ENCODE peak calls at places on chromosome 10, in four cellular contexts. X is HepG2, N is K562, P is GM12878. Q is an unnamed sample.

GRCh38 chr10:47425813-47426419 is 41.8 kb upstream of the ZNF488 start:
- DNase-seq in N (no peak), X (no peak), P (no peak), Q (no peak)

GRCh38 chr10:69389827-69390490 is 26.8 kb downstream of the TACR2 start:
- DNase-seq in P (no peak), N (peak), X (no peak), Q (peak)

GRCh38 chr10:110510730-110511129 is 13.0 kb downstream of the DUSP5 start:
- DNase-seq in X (no peak), P (no peak), N (no peak), Q (no peak)

GRCh38 chr10:74194545-74194944 is 43.5 kb downstream of the ADK start:
- DNase-seq in X (no peak), P (no peak), N (no peak), Q (no peak)

GRCh38 chr10:25745976-25746375 is 188.1 kb upstream of the MYO3A start:
- DNase-seq in N (no peak), P (no peak), X (no peak), Q (no peak)

GRCh38 chr10:132721725-132722124 is 64.2 kb downstream of the NKX6-2 start:
- DNase-seq in P (no peak), X (no peak), N (no peak), Q (no peak)

GRCh38 chr10:10830316-10831061 is 187.2 kb upstream of the CELF2 start:
- DNase-seq in X (no peak), N (no peak), P (no peak), Q (no peak)

GRCh38 chr10:45399113-45399512 is 25.1 kb downstream of the ALOX5 start:
- DNase-seq in N (no peak), P (no peak), X (no peak), Q (no peak)

GRCh38 chr10:129741978-129742741 is 221.9 kb downstream of the EBF3 start:
- DNase-seq in N (no peak), X (no peak), P (no peak), Q (no peak)

GRCh38 chr10:25556457-25556856 is 377.6 kb upstream of the MYO3A start:
- DNase-seq in X (no peak), P (no peak), N (peak), Q (no peak)

GRCh38 chr10:19620867-19621266 is 195.4 kb upstream of the PLXDC2 start:
- DNase-seq in X (no peak), P (no peak), N (no peak), Q (no peak)

DNA sequence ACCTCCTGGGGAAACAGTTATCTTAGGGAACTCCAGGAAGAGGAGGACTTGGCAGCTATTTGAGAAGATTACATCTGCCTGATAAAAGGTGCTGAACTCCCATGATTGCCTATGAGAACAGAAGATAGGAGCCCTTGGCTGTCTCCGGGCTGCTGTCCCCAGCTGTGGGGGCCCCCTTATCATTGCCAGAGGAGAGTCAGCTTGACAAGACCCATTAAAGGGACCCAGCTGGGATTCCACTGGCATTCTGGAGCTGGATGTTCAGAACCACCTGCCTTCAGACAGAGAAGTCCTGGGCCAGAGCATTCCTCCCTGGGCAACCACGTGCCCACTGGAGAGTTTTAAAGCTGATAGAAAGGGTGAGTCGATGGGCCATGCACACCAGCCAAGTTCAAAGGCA is 330.3 kb upstream of the ZMIZ1 start:
- DNase-seq in P (no peak), N (no peak), X (no peak), Q (no peak)
- TF ChIP-seq CHD4 in P (no peak), N (no peak), X (no peak), Q (no peak)

GRCh38 chr10:31604141-31604540 is 285.1 kb downstream of the ZEB1 start:
- DNase-seq in N (no peak), X (no peak), P (no peak), Q (no peak)

GRCh38 chr10:31604646-31605170 is 285.7 kb downstream of the ZEB1 start:
- DNase-seq in N (no peak), X (no peak), P (no peak), Q (no peak)

GRCh38 chr10:31601136-31601535 is 282.1 kb downstream of the ZEB1 start:
- DNase-seq in N (no peak), P (no peak), X (no peak), Q (no peak)

GRCh38 chr10:31603245-31604087 is 284.4 kb downstream of the ZEB1 start:
- DNase-seq in X (peak), P (peak), N (peak), Q (peak)

GRCh38 chr10:31602541-31603244 is 283.7 kb downstream of the ZEB1 start:
- DNase-seq in X (no peak), N (no peak), P (no peak), Q (peak)
- TF ChIP-seq MAX in X (no peak), N (no peak), P (no peak), Q (no peak)

GRCh38 chr10:96681493-96681892 is 38.8 kb downstream of the PIK3AP1 start:
- DNase-seq in N (no peak), P (no peak), X (no peak), Q (no peak)

GRCh38 chr10:96683710-96684109 is 36.6 kb downstream of the PIK3AP1 start:
- DNase-seq in X (no peak), P (no peak), N (no peak), Q (no peak)

GRCh38 chr10:96685297-96685696 is 35.0 kb downstream of the PIK3AP1 start:
- DNase-seq in N (no peak), X (no peak), P (no peak), Q (no peak)

GRCh38 chr10:96686514-96686913 is 33.8 kb downstream of the PIK3AP1 start:
- DNase-seq in P (no peak), N (no peak), X (no peak), Q (no peak)

DNA sequence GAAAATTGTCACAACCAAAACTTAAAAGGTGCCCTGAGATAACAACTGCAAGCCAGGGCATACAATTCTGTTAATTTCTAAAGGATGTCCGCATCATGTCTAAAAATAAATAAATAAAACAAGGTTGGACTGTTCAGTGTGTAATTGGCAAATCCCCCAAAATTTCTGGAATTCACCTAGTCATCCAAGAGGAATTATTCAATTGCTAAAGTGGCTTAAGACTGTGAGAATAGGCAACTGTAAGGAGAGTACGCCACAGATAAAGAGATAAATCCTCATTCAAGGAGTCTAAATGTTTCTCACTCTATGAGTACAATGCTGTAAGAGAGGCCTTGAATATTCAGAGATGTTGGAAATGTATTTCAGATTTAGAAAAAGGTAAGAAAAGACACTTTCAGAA is 37.2 kb downstream of the PIK3AP1 start:
- DNase-seq in X (no peak), N (no peak), P (no peak), Q (no peak)
- TF ChIP-seq CHD4 in X (no peak), N (no peak), P (no peak), Q (no peak)

GRCh38 chr10:118900617-118901016 is 128.9 kb upstream of the NANOS1 start:
- DNase-seq in X (no peak), P (no peak), N (no peak), Q (no peak)
- TF ChIP-seq MAX in X (no peak), P (no peak), N (no peak), Q (no peak)

GRCh38 chr10:77163670-77164348 is 473.8 kb downstream of the KCNMA1 start:
- DNase-seq in X (peak), P (no peak), N (no peak), Q (peak)
- TF ChIP-seq CHD4 in X (no peak), P (no peak), N (no peak), Q (no peak)

GRCh38 chr10:105973252-105973877 is 1191.1 kb downstream of the SORCS1 start:
- DNase-seq in P (no peak), N (no peak), X (no peak), Q (no peak)

GRCh38 chr10:105971460-105971859 is 1193.0 kb downstream of the SORCS1 start:
- DNase-seq in N (no peak), P (no peak), X (no peak), Q (no peak)

GRCh38 chr10:105974803-105975456 is 1189.6 kb downstream of the SORCS1 start:
- DNase-seq in X (no peak), P (no peak), N (no peak), Q (no peak)

GRCh38 chr10:105973912-105974311 is 1190.6 kb downstream of the SORCS1 start:
- DNase-seq in N (no peak), X (no peak), P (no peak), Q (no peak)

DNA sequence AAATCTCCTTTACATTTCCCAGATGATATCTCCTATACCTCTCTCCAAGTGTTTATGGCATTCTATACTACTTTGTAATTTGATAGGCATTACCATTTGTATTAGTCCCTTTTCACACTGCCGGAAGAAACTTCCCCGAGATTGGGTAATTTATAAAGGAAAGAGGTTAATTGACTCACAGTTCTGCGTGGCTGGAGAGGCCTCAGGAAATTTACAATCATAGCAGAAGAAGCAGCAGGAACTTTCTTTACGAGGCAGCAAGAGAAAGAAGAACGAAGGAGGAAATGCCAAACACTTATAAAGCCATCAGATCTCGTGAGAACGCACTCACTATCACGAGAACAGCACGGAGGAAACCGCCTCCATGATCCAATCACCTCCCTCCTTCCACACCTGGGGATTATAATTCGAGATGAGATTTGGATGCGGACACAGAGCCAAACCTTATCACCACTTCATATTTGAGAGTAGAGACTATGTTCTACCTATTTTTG is 1194.6 kb downstream of the SORCS1 start:
- DNase-seq in X (no peak), N (no peak), P (no peak), Q (no peak)
- TF ChIP-seq MAX in X (no peak), N (no peak), P (no peak), Q (no peak)

GRCh38 chr10:60534791-60535389 is 145.2 kb upstream of the ANK3 start:
- DNase-seq in N (no peak), P (no peak), X (no peak), Q (no peak)

GRCh38 chr10:60535427-60535826 is 145.8 kb upstream of the ANK3 start:
- DNase-seq in P (no peak), X (no peak), N (no peak), Q (no peak)

GRCh38 chr10:60532691-60533468 is 143.2 kb upstream of the ANK3 start:
- DNase-seq in N (no peak), P (no peak), X (no peak), Q (no peak)

GRCh38 chr10:60537697-60538096 is 148.0 kb upstream of the ANK3 start:
- DNase-seq in P (no peak), X (no peak), N (no peak), Q (no peak)

GRCh38 chr10:60536529-60537114 is 146.9 kb upstream of the ANK3 start:
- DNase-seq in X (no peak), N (no peak), P (no peak), Q (peak)
- TF ChIP-seq CHD4 in X (no peak), N (no peak), P (no peak), Q (no peak)

DNA sequence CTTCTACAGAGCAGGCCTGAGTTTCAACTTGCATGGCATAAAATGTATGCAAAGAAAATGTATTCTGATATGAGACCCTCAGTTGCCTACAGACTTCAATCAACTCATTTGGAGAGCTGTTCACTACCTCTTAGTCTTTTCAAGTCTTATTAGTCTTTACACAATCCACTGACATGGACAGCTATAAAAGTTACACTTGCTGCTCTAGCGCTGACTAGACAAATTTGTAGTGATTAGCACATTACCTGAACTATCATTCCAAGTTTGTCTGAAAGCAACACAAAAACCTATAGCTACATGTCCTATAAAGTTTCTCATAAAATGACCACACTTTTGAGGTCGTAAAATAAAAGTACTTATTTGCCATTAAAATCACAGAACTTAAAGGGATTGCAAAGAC is 83.9 kb downstream of the PARD3 start:
- DNase-seq in N (no peak), P (no peak), X (no peak), Q (no peak)
- TF ChIP-seq MAX in N (no peak), P (no peak), X (no peak), Q (no peak)

GRCh38 chr10:94858022-94858421 is 80.4 kb upstream of the CYP2C9 start:
- DNase-seq in P (no peak), N (no peak), X (peak), Q (no peak)
- TF ChIP-seq CHD4 in P (no peak), N (no peak), X (no peak), Q (no peak)

GRCh38 chr10:109475704-109476103 is 447.6 kb downstream of the XPNPEP1 start:
- DNase-seq in X (no peak), N (no peak), P (no peak), Q (no peak)

DNA sequence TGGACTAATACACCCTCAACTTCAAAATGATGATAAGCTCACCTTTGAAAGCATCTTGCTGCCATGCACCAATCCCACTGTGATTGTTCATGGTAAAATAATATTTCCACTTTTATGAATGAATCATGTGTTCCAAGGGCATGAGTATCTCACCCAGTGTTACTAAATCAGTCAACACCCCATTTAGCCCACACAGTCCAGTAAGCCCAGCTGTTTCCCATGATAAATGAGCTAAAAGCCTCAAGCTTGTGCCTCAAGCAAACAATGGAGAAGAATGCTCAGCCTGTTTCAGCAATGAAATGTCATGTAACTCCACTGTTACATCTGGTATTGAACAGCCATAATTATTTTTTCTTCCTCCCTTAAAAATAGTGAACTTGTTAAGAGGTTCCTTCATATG is 442.5 kb downstream of the XPNPEP1 start:
- DNase-seq in N (no peak), P (no peak), X (no peak), Q (no peak)
- TF ChIP-seq MAX in N (no peak), P (no peak), X (no peak), Q (no peak)

Q was measured in A549.